ENCODE peak calls at places on chromosomes 12 and 14, in ten cellular contexts. One of them, this sample, is unnamed.

GRCh38 chr12:130775953-130776856 is 60.1 kb upstream of the RIMBP2 start:
- DNase-seq in transverse colon: peak; percentile 29
- DNase-seq in sigmoid colon: no peak
- DNase-seq in left lung: peak; percentile 42
- DNase-seq in psoas muscle: no peak
- DNase-seq in GM23338: peak; percentile 85
- DNase-seq in suprapubic skin: no peak
- DNase-seq in neural progenitor cell: peak; percentile 87
- DNase-seq in stomach: no peak
- DNase-seq in adrenal gland: peak; percentile 75
- DNase-seq in this sample: peak; percentile 29

GRCh38 chr14:52313903-52314481 is at the start of gene PTGER2:
- DNase-seq in transverse colon: peak; percentile 95
- DNase-seq in sigmoid colon: peak; percentile 92
- DNase-seq in left lung: peak; percentile 95
- DNase-seq in psoas muscle: peak; percentile 89
- DNase-seq in GM23338: peak; percentile 70
- DNase-seq in suprapubic skin: peak; percentile 92
- DNase-seq in neural progenitor cell: peak; percentile 78
- DNase-seq in stomach: peak; percentile 93
- DNase-seq in adrenal gland: peak; percentile 81
- DNase-seq in this sample: peak; percentile 79

GRCh38 chr12:120346681-120347080 is 19.1 kb upstream of the PLA2G1B start:
- DNase-seq in transverse colon: no peak
- DNase-seq in sigmoid colon: no peak
- DNase-seq in left lung: no peak
- DNase-seq in psoas muscle: no peak
- DNase-seq in GM23338: peak; percentile 46
- DNase-seq in suprapubic skin: no peak
- DNase-seq in neural progenitor cell: no peak
- DNase-seq in stomach: no peak
- DNase-seq in adrenal gland: no peak
- DNase-seq in this sample: no peak

GRCh38 chr12:124921200-124922008 is 7.0 kb upstream of the UBC start:
- DNase-seq in transverse colon: peak; percentile 78
- DNase-seq in sigmoid colon: peak; percentile 72
- DNase-seq in left lung: peak; percentile 74
- DNase-seq in psoas muscle: no peak
- DNase-seq in GM23338: peak; percentile 76
- DNase-seq in suprapubic skin: no peak
- DNase-seq in neural progenitor cell: peak; percentile 69
- DNase-seq in stomach: peak; percentile 63
- DNase-seq in adrenal gland: peak; percentile 87
- DNase-seq in this sample: peak; percentile 44

GRCh38 chr12:119869720-119870119 is 7.4 kb downstream of the CIT start:
- DNase-seq in transverse colon: no peak
- DNase-seq in sigmoid colon: no peak
- DNase-seq in left lung: no peak
- DNase-seq in psoas muscle: peak; percentile 51
- DNase-seq in GM23338: no peak
- DNase-seq in suprapubic skin: no peak
- DNase-seq in neural progenitor cell: no peak
- DNase-seq in stomach: no peak
- DNase-seq in adrenal gland: no peak
- DNase-seq in this sample: no peak

GRCh38 chr12:102511575-102511974 is 31.2 kb upstream of the IGF1 start:
- DNase-seq in transverse colon: no peak
- DNase-seq in sigmoid colon: no peak
- DNase-seq in left lung: no peak
- DNase-seq in psoas muscle: no peak
- DNase-seq in GM23338: no peak
- DNase-seq in suprapubic skin: no peak
- DNase-seq in neural progenitor cell: no peak
- DNase-seq in stomach: no peak
- DNase-seq in adrenal gland: no peak
- DNase-seq in this sample: no peak

GRCh38 chr14:44040561-44040960 is 466.5 kb downstream of the FSCB start:
- DNase-seq in transverse colon: no peak
- DNase-seq in sigmoid colon: no peak
- DNase-seq in left lung: no peak
- DNase-seq in psoas muscle: no peak
- DNase-seq in GM23338: no peak
- DNase-seq in suprapubic skin: no peak
- DNase-seq in neural progenitor cell: no peak
- DNase-seq in stomach: no peak
- DNase-seq in adrenal gland: no peak
- DNase-seq in this sample: no peak

GRCh38 chr14:72104011-72104613 is 171.9 kb downstream of the RGS6 start:
- DNase-seq in transverse colon: peak; percentile 9
- DNase-seq in sigmoid colon: no peak
- DNase-seq in left lung: no peak
- DNase-seq in psoas muscle: no peak
- DNase-seq in GM23338: peak; percentile 69
- DNase-seq in suprapubic skin: no peak
- DNase-seq in neural progenitor cell: peak; percentile 45
- DNase-seq in stomach: no peak
- DNase-seq in adrenal gland: no peak
- DNase-seq in this sample: no peak

DNA sequence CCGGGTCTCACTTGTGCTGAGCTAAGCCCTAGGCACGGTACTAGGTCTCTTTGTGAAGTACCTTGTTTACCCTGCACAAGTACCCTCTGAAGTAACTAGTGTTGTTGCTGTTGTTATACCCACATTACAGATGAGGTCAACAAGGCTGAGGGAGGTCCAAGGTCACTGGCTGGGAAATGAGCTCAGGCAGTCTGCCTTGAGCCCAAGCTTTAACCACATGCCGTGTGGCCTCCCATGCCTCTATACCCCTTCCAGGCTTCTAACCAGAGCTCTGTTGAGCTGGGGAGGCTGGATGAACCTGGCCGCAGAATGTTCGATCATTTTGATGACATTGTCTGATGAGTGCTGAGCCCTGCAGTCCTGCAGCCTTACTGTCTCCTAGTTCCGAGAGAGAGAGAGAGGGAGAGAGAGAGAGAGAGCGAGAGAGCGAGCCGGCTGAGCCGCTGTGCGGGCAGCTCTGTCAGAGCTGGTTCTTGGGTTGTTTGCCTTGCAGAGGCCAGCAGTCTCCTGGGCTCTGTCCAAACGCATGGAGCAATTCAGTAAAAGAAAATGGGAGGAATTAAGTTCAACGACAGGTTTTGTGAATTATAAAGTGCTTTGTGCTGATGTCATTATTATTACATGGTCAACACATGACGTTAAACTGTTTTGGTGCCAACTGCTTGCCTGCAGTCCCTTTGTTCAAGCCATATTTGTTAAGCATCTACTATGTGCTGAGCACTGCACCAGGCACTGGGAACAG is 13.1 kb downstream of the JDP2 start:
- DNase-seq in transverse colon: no peak
- DNase-seq in sigmoid colon: peak; percentile 86
- DNase-seq in left lung: peak; percentile 60
- DNase-seq in psoas muscle: peak; percentile 81
- DNase-seq in GM23338: no peak
- DNase-seq in suprapubic skin: no peak
- DNase-seq in neural progenitor cell: no peak
- DNase-seq in stomach: peak; percentile 53
- DNase-seq in adrenal gland: peak; percentile 85
- DNase-seq in this sample: peak; percentile 49
- H3K4me1 ChIP-seq in transverse colon: peaks cover 24% of the 10 kb centered on the region
- H3K4me1 ChIP-seq in sigmoid colon: peaks cover 65% of the 10 kb centered on the region
- H3K4me1 ChIP-seq in left lung: peaks cover 76% of the 10 kb centered on the region
- H3K4me1 ChIP-seq in psoas muscle: peaks cover 90% of the 10 kb centered on the region
- H3K4me1 ChIP-seq in GM23338: peaks cover 13% of the 10 kb centered on the region
- H3K4me1 ChIP-seq in suprapubic skin: peaks cover 42% of the 10 kb centered on the region
- H3K4me1 ChIP-seq in neural progenitor cell: peaks cover 6% of the 10 kb centered on the region
- H3K4me1 ChIP-seq in stomach: peaks cover 56% of the 10 kb centered on the region
- H3K4me1 ChIP-seq in adrenal gland: peaks cover 28% of the 10 kb centered on the region
- H3K4me1 ChIP-seq in this sample: peaks cover 45% of the 10 kb centered on the region

GRCh38 chr12:79008591-79008990 is 144.0 kb downstream of the SYT1 start:
- DNase-seq in transverse colon: no peak
- DNase-seq in sigmoid colon: no peak
- DNase-seq in left lung: no peak
- DNase-seq in psoas muscle: no peak
- DNase-seq in GM23338: no peak
- DNase-seq in suprapubic skin: no peak
- DNase-seq in neural progenitor cell: no peak
- DNase-seq in stomach: no peak
- DNase-seq in adrenal gland: no peak
- DNase-seq in this sample: no peak

GRCh38 chr12:79000501-79000900 is 135.9 kb downstream of the SYT1 start:
- DNase-seq in transverse colon: no peak
- DNase-seq in sigmoid colon: no peak
- DNase-seq in left lung: no peak
- DNase-seq in psoas muscle: no peak
- DNase-seq in GM23338: no peak
- DNase-seq in suprapubic skin: no peak
- DNase-seq in neural progenitor cell: no peak
- DNase-seq in stomach: no peak
- DNase-seq in adrenal gland: no peak
- DNase-seq in this sample: no peak

GRCh38 chr12:79001404-79001803 is 136.8 kb downstream of the SYT1 start:
- DNase-seq in transverse colon: no peak
- DNase-seq in sigmoid colon: no peak
- DNase-seq in left lung: no peak
- DNase-seq in psoas muscle: no peak
- DNase-seq in GM23338: no peak
- DNase-seq in suprapubic skin: no peak
- DNase-seq in neural progenitor cell: no peak
- DNase-seq in stomach: no peak
- DNase-seq in adrenal gland: no peak
- DNase-seq in this sample: no peak

GRCh38 chr12:79006306-79006705 is 141.7 kb downstream of the SYT1 start:
- DNase-seq in transverse colon: no peak
- DNase-seq in sigmoid colon: no peak
- DNase-seq in left lung: no peak
- DNase-seq in psoas muscle: no peak
- DNase-seq in GM23338: no peak
- DNase-seq in suprapubic skin: no peak
- DNase-seq in neural progenitor cell: no peak
- DNase-seq in stomach: no peak
- DNase-seq in adrenal gland: no peak
- DNase-seq in this sample: no peak
- TF ChIP-seq CTCF in transverse colon: no peak
- TF ChIP-seq CTCF in sigmoid colon: no peak
- TF ChIP-seq CTCF in left lung: no peak
- TF ChIP-seq CTCF in psoas muscle: no peak
- TF ChIP-seq CTCF in GM23338: peak; percentile 35
- TF ChIP-seq CTCF in suprapubic skin: no peak
- TF ChIP-seq CTCF in neural progenitor cell: no peak
- TF ChIP-seq CTCF in stomach: no peak
- TF ChIP-seq CTCF in adrenal gland: no peak
- TF ChIP-seq CTCF in this sample: no peak

GRCh38 chr14:74591899-74592298 is 20.1 kb downstream of the LTBP2 start:
- DNase-seq in transverse colon: no peak
- DNase-seq in sigmoid colon: no peak
- DNase-seq in left lung: no peak
- DNase-seq in psoas muscle: peak; percentile 38
- DNase-seq in GM23338: no peak
- DNase-seq in suprapubic skin: no peak
- DNase-seq in neural progenitor cell: no peak
- DNase-seq in stomach: no peak
- DNase-seq in adrenal gland: no peak
- DNase-seq in this sample: no peak

GRCh38 chr14:74591394-74591793 is 20.6 kb downstream of the LTBP2 start:
- DNase-seq in transverse colon: no peak
- DNase-seq in sigmoid colon: no peak
- DNase-seq in left lung: no peak
- DNase-seq in psoas muscle: no peak
- DNase-seq in GM23338: no peak
- DNase-seq in suprapubic skin: no peak
- DNase-seq in neural progenitor cell: no peak
- DNase-seq in stomach: no peak
- DNase-seq in adrenal gland: no peak
- DNase-seq in this sample: no peak

GRCh38 chr14:74594021-74594420 is 18.0 kb downstream of the LTBP2 start:
- DNase-seq in transverse colon: no peak
- DNase-seq in sigmoid colon: no peak
- DNase-seq in left lung: no peak
- DNase-seq in psoas muscle: peak; percentile 29
- DNase-seq in GM23338: no peak
- DNase-seq in suprapubic skin: no peak
- DNase-seq in neural progenitor cell: no peak
- DNase-seq in stomach: no peak
- DNase-seq in adrenal gland: no peak
- DNase-seq in this sample: no peak

GRCh38 chr14:74593241-74593985 is 18.6 kb downstream of the LTBP2 start:
- DNase-seq in transverse colon: no peak
- DNase-seq in sigmoid colon: no peak
- DNase-seq in left lung: no peak
- DNase-seq in psoas muscle: peak; percentile 26
- DNase-seq in GM23338: no peak
- DNase-seq in suprapubic skin: no peak
- DNase-seq in neural progenitor cell: no peak
- DNase-seq in stomach: no peak
- DNase-seq in adrenal gland: no peak
- DNase-seq in this sample: no peak

DNA sequence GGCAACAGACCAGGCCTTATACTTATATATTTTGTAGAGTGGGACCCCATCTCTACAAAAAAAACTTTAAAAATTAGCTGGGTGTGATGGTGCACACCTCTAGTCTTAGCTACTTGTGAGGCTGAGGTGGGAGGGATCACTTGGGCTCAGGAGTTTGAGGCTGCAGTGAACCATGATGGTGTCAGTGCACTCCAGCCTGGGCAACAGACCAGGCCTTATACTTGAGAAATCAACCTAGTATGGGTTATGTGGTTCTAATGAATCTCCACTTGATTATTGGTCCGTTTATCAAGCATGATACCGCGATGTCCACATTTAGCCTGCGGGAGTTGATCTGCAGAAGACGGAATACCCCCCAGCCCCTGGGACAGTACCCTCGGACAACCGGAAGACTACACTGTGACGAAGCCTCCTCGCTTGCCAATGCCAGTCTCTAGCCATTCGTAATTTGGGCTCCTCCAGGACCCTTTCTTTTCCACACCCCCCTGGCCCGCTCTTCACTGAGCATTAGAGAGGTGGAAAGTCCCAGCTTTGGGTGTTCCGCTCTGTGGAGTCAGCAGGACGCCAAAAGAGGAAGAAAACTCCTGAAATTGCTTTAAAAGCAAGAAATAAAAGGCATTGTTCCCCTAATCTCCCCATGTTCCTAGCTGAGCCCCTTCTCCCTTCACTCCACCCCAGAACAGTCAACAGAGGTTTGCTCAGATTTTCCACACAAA is 19.4 kb downstream of the LTBP2 start:
- DNase-seq in transverse colon: no peak
- DNase-seq in sigmoid colon: no peak
- DNase-seq in left lung: no peak
- DNase-seq in psoas muscle: peak; percentile 50
- DNase-seq in GM23338: no peak
- DNase-seq in suprapubic skin: no peak
- DNase-seq in neural progenitor cell: no peak
- DNase-seq in stomach: no peak
- DNase-seq in adrenal gland: no peak
- DNase-seq in this sample: no peak
- H3K4me1 ChIP-seq in transverse colon: peaks cover 3% of the 10 kb centered on the region
- H3K4me1 ChIP-seq in sigmoid colon: peaks cover 21% of the 10 kb centered on the region
- H3K4me1 ChIP-seq in left lung: peaks cover 53% of the 10 kb centered on the region
- H3K4me1 ChIP-seq in psoas muscle: peaks cover 28% of the 10 kb centered on the region
- H3K4me1 ChIP-seq in GM23338: no peaks in the 10 kb centered on the region
- H3K4me1 ChIP-seq in suprapubic skin: peaks cover 79% of the 10 kb centered on the region
- H3K4me1 ChIP-seq in neural progenitor cell: no peaks in the 10 kb centered on the region
- H3K4me1 ChIP-seq in stomach: peaks cover 57% of the 10 kb centered on the region
- H3K4me1 ChIP-seq in adrenal gland: peaks cover 8% of the 10 kb centered on the region
- H3K4me1 ChIP-seq in this sample: peaks cover 47% of the 10 kb centered on the region

GRCh38 chr12:111274820-111275219 is 94.1 kb downstream of the PHETA1 start:
- DNase-seq in transverse colon: no peak
- DNase-seq in sigmoid colon: no peak
- DNase-seq in left lung: no peak
- DNase-seq in psoas muscle: no peak
- DNase-seq in GM23338: peak; percentile 61
- DNase-seq in suprapubic skin: no peak
- DNase-seq in neural progenitor cell: peak; percentile 33
- DNase-seq in stomach: no peak
- DNase-seq in adrenal gland: no peak
- DNase-seq in this sample: no peak
- TF ChIP-seq CTCF in transverse colon: no peak
- TF ChIP-seq CTCF in sigmoid colon: no peak
- TF ChIP-seq CTCF in left lung: peak; percentile 15
- TF ChIP-seq CTCF in psoas muscle: no peak
- TF ChIP-seq CTCF in GM23338: peak; percentile 63
- TF ChIP-seq CTCF in suprapubic skin: no peak
- TF ChIP-seq CTCF in neural progenitor cell: peak; percentile 62
- TF ChIP-seq CTCF in stomach: no peak
- TF ChIP-seq CTCF in adrenal gland: no peak
- TF ChIP-seq CTCF in this sample: peak; percentile 27

This sample was measured in heart right ventricle.